ENCODE peak calls at places on chromosome 20, in nine cellular contexts. J is left ventricle myocardium inferior, E is AG04450, P is OCI-LY7, Z is A549, V is heart left ventricle, S is Peyer's patch, X is stomach, T is lung. N is an unnamed sample. For H3K9me3, the result is how much of the 10 kb centered on the place peaks cover.

GRCh38 chr20:12180107-12180661 is 262.5 kb downstream of the BTBD3 start:
- DNase-seq in T (no peak), Z (no peak), S (no peak), V (no peak), J (no peak), E (no peak), P (no peak), X (no peak), N (no peak)

GRCh38 chr20:40008177-40008576 is 680.9 kb downstream of the MAFB start:
- DNase-seq in P (no peak), S (no peak), V (no peak), J (no peak), Z (no peak), X (no peak), T (no peak), E (no peak), N (no peak)

GRCh38 chr20:10367921-10368701 is 65.9 kb downstream of the MKKS start:
- DNase-seq in E (no peak), Z (no peak), S (no peak), J (no peak), P (no peak), T (no peak), V (no peak), X (no peak), N (no peak)

GRCh38 chr20:43669332-43669731 is 2.4 kb downstream of the MYBL2 start:
- DNase-seq in J (no peak), P (peak), E (no peak), S (peak), T (no peak), V (no peak), Z (peak), X (peak), N (no peak)

GRCh38 chr20:271528-271927 is 14.0 kb downstream of the DEFB132 start:
- DNase-seq in J (no peak), P (no peak), S (no peak), E (no peak), Z (no peak), X (no peak), V (no peak), T (no peak), N (no peak)

GRCh38 chr20:45918182-45918737 is 6.3 kb upstream of the PLTP start:
- DNase-seq in P (no peak), Z (no peak), T (no peak), V (no peak), S (no peak), J (peak), E (no peak), X (no peak), N (no peak)

GRCh38 chr20:45095753-45096371 is 5.1 kb downstream of the KCNS1 start:
- DNase-seq in P (peak), Z (peak), E (no peak), V (peak), X (peak), J (no peak), T (peak), S (peak), N (peak)

GRCh38 chr20:48921883-48922867 is 664 bp downstream of the ARFGEF2 start:
- DNase-seq in P (peak), J (peak), V (no peak), X (peak), E (no peak), S (peak), T (peak), Z (peak), N (no peak)

GRCh38 chr20:6007094-6007528 is 46.7 kb downstream of the LRRN4 start:
- DNase-seq in S (no peak), P (peak), X (no peak), E (no peak), J (no peak), T (no peak), Z (no peak), V (no peak), N (peak)

GRCh38 chr20:57843941-57844625 is 134.3 kb upstream of the PMEPA1 start:
- DNase-seq in J (no peak), T (no peak), Z (no peak), S (no peak), V (no peak), P (no peak), E (no peak), X (no peak), N (no peak)

GRCh38 chr20:41176711-41177552 is 39.6 kb downstream of the PLCG1 start:
- DNase-seq in T (peak), V (no peak), Z (no peak), E (no peak), P (no peak), J (no peak), X (peak), S (peak), N (no peak)

GRCh38 chr20:34010405-34010895 is 16.7 kb downstream of the RALY start:
- DNase-seq in V (no peak), J (no peak), T (no peak), X (no peak), P (no peak), S (no peak), Z (no peak), E (no peak), N (no peak)

GRCh38 chr20:44796758-44797457 is 13.4 kb downstream of the RIMS4 start:
- DNase-seq in V (no peak), E (no peak), S (no peak), X (no peak), P (no peak), T (no peak), Z (no peak), J (no peak), N (no peak)

GRCh38 chr20:16400249-16400648 is 173.0 kb downstream of the KIF16B start:
- DNase-seq in S (no peak), T (no peak), J (no peak), X (no peak), E (no peak), P (no peak), Z (no peak), V (no peak), N (no peak)

GRCh38 chr20:13288357-13288756 is 67.3 kb downstream of the ISM1 start:
- DNase-seq in Z (no peak), T (no peak), V (no peak), J (no peak), X (no peak), E (no peak), S (no peak), P (no peak), N (no peak)

GRCh38 chr20:57250607-57251343 is 15.7 kb downstream of the BMP7 start:
- DNase-seq in V (no peak), S (no peak), Z (no peak), X (no peak), J (no peak), P (peak), E (no peak), T (no peak), N (peak)

GRCh38 chr20:32585011-32585518 is at the start of gene NOL4L:
- DNase-seq in E (no peak), J (peak), Z (no peak), T (no peak), S (peak), V (no peak), P (peak), X (peak), N (peak)

GRCh38 chr20:35734777-35735649 is 7.0 kb downstream of the RBM39 start:
- DNase-seq in E (no peak), V (no peak), J (no peak), Z (no peak), S (no peak), X (no peak), P (no peak), T (no peak), N (no peak)

GRCh38 chr20:58131581-58132142 is 96.8 kb downstream of the ANKRD60 start:
- DNase-seq in T (no peak), J (no peak), V (no peak), E (no peak), S (no peak), X (no peak), P (no peak), Z (peak), N (peak)

GRCh38 chr20:34065260-34065659 is 46.8 kb downstream of the EIF2S2 start:
- DNase-seq in V (no peak), X (no peak), Z (peak), J (no peak), E (peak), T (no peak), S (no peak), P (no peak), N (no peak)

GRCh38 chr20:4835244-4836177 is 113.8 kb downstream of the PRND start:
- DNase-seq in S (no peak), V (peak), T (no peak), J (peak), P (no peak), X (no peak), E (no peak), Z (no peak), N (no peak)

GRCh38 chr20:44159711-44160110 is 27.3 kb downstream of the JPH2 start:
- DNase-seq in X (no peak), P (no peak), Z (no peak), S (no peak), E (no peak), T (no peak), V (no peak), J (no peak), N (no peak)

GRCh38 chr20:8155848-8156602 is 24.0 kb downstream of the PLCB1 start:
- DNase-seq in X (no peak), E (no peak), T (no peak), P (no peak), Z (peak), S (no peak), J (no peak), V (no peak), N (no peak)

GRCh38 chr20:9306521-9306920 is 207.9 kb upstream of the LAMP5 start:
- DNase-seq in X (no peak), T (no peak), P (no peak), E (peak), Z (peak), J (no peak), V (no peak), S (no peak), N (no peak)

GRCh38 chr20:4637081-4637797 is 84.5 kb upstream of the PRND start:
- DNase-seq in P (no peak), S (no peak), J (no peak), V (no peak), E (no peak), Z (no peak), X (no peak), T (no peak), N (no peak)

GRCh38 chr20:47337413-47337812 is 19.1 kb downstream of the ZMYND8 start:
- DNase-seq in V (no peak), Z (no peak), T (no peak), P (no peak), E (no peak), X (no peak), S (no peak), J (no peak), N (no peak)

GRCh38 chr20:47336013-47336754 is 20.3 kb downstream of the ZMYND8 start:
- DNase-seq in T (no peak), J (peak), X (no peak), S (no peak), E (no peak), V (no peak), P (peak), Z (no peak), N (no peak)

GRCh38 chr20:47334022-47334551 is 22.4 kb downstream of the ZMYND8 start:
- DNase-seq in S (peak), T (no peak), Z (peak), J (no peak), V (no peak), E (peak), P (no peak), X (no peak), N (no peak)

GRCh38 chr20:47335251-47336012 is 21.1 kb downstream of the ZMYND8 start:
- DNase-seq in V (no peak), P (no peak), Z (no peak), J (no peak), E (no peak), S (no peak), T (no peak), X (no peak), N (no peak)

GRCh38 chr20:47338131-47338628 is 18.3 kb downstream of the ZMYND8 start:
- DNase-seq in T (no peak), P (no peak), X (no peak), S (no peak), V (no peak), Z (no peak), J (peak), E (no peak), N (no peak)
- H3K27ac ChIP-seq in T (peak), P (no peak), X (peak), S (no peak), V (peak), Z (peak), J (peak), E (no peak), N (no peak)

GRCh38 chr20:18094191-18094590 is 36.5 kb upstream of the OVOL2 start:
- DNase-seq in P (no peak), S (no peak), X (no peak), E (no peak), Z (no peak), V (no peak), J (no peak), T (no peak), N (no peak)

GRCh38 chr20:18093388-18093787 is 35.7 kb upstream of the OVOL2 start:
- DNase-seq in P (no peak), S (no peak), T (no peak), J (no peak), E (no peak), Z (no peak), V (no peak), X (no peak), N (no peak)

GRCh38 chr20:18090477-18090876 is 32.8 kb upstream of the OVOL2 start:
- DNase-seq in T (no peak), S (no peak), Z (no peak), J (no peak), P (no peak), V (no peak), E (no peak), X (no peak), N (no peak)

GRCh38 chr20:18091624-18092023 is 33.9 kb upstream of the OVOL2 start:
- DNase-seq in T (no peak), X (peak), E (no peak), P (no peak), V (no peak), Z (no peak), J (no peak), S (no peak), N (no peak)

DNA sequence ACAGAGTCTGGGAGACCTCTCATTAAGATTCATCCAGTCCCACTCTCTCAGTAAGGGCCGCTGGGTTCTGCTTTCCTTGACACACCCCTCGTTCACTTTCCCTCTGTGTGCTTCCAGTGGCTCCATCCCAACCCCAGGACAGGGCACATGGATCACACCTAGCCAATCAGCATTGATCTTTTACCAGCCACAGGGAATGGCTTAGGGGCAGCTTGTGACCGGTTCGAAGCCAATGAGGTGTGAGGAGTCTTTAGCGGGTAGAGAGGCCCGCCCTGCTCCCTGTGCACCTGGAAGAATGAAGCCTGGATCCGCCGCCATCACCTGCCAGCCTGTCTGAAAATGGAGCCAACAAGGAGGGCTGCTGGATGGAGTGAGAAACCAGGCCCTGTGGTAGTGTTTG is 35.2 kb upstream of the OVOL2 start:
- DNase-seq in Z (no peak), T (no peak), J (no peak), X (no peak), E (no peak), S (no peak), P (no peak), V (no peak), N (no peak)
- H3K9me3 ChIP-seq in Z (under half), T (under half), J (under half), X (under half), E (under half), S (under half), P (under half), V (under half), N (under half)

DNA sequence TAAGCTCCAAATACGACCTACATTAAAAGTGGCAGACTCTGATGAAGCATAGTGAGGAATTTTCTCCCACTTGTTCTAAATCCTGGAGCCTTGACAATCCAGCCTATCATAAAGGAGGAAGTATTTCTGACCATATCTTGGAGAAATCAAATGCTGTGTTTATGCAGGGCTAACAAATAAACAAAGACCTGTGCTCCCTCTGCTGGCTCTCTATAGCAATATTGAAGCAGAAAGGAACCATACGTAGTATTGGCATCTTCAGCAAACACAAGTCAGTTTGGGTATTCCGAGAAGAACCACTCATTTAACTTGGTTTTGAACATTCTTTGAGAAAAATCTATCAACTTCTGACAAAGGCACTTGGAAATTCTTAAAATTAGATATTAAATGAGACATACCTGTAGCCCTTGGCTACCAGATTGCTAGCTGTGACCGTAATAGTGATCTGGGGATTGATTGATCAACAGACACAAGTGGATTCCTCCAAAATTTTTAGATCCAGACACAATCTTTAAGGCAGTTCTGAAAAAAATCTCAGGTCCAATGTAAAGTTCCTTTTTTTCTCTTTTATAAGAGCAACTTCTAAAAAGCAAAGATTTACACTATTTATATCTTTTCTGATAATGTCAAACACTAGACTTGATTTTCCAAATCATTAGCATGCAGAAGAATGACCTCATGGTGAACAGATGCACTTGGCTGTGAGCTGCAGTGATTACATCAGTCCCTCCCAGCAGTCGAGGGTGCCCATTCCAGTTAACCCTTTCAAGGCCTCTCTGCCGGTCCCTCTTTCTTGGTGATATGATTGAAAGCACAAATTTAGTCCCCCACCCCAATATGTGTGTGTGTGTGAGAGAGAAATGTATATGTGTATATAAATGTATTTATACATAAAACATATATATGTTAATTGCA is 40.2 kb downstream of the INSM1 start:
- DNase-seq in Z (peak), E (no peak), P (no peak), J (no peak), T (no peak), X (no peak), S (no peak), V (no peak), N (no peak)
- TF ChIP-seq CTCF in Z (peak), E (peak), P (peak), J (no peak), T (no peak), X (no peak), S (no peak), V (no peak), N (peak)

GRCh38 chr20:62580733-62581132 is 61.6 kb upstream of the SLCO4A1 start:
- DNase-seq in P (no peak), S (no peak), E (no peak), V (no peak), J (no peak), X (no peak), T (no peak), Z (no peak), N (no peak)

GRCh38 chr20:62581308-62581707 is 61.0 kb upstream of the SLCO4A1 start:
- DNase-seq in X (no peak), T (no peak), Z (no peak), P (no peak), E (no peak), V (no peak), S (no peak), J (no peak), N (no peak)

GRCh38 chr20:62581806-62582205 is 60.5 kb upstream of the SLCO4A1 start:
- DNase-seq in X (no peak), V (no peak), Z (no peak), J (no peak), T (no peak), P (no peak), E (no peak), S (no peak), N (no peak)

GRCh38 chr20:62578294-62578897 is 63.9 kb upstream of the SLCO4A1 start:
- DNase-seq in T (no peak), Z (peak), P (peak), S (no peak), J (no peak), X (no peak), E (no peak), V (no peak), N (no peak)

DNA sequence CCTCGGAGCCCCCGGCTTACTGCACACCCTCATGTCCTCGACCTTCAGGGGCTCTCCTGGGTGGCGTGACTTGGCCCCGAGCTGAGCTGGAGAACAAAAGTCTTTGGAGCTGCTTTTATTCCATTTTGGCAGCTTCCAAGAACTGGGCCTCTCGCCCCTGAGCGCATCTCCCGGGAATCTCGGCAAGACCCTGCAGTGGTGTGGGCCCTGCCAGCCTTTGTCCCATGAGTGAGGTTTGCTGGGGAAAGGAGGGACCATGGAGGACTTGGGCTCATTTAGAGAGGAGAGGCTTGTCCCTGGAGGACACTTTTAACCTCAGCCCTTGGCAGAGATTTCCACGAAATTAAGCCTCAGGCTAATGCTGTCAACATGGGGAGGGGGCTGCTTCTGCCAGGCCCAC is 62.3 kb upstream of the SLCO4A1 start:
- DNase-seq in T (no peak), E (no peak), S (no peak), Z (peak), J (no peak), P (no peak), V (no peak), X (no peak), N (no peak)
- H3K27ac ChIP-seq in T (no peak), E (no peak), S (no peak), Z (no peak), J (no peak), P (no peak), V (no peak), X (no peak), N (no peak)

DNA sequence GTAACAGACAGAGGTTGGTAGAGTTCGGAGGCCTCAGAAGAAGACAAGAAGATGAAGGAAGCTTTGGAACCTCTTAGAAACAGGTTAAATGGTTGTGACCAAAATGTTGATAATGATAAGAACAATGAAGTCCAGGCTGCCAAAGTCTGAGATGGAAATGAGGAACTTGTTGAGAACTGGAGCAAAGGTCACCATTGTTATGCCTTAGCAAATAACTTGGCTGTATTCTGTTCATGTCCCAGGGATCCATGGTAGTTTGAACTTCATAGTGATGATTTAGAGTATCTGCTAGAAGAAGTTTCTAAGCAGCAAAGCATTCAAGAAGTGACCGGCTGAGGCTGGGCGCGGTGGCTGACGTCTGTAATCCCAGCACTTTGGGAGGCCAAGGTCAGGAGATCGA is 11.1 kb upstream of the LSM14B start:
- DNase-seq in S (no peak), E (no peak), Z (no peak), J (no peak), V (no peak), T (no peak), P (no peak), X (no peak), N (no peak)
- H3K9me3 ChIP-seq in S (half or more), E (half or more), Z (half or more), J (half or more), V (under half), T (under half), P (under half), X (half or more), N (under half)